ENCODE peak calls at places on chromosomes 6 and 20, in four cellular contexts. One of them, this sample, is unnamed.

GRCh38 chr20:46195264-46196038 is 77.3 kb downstream of the CD40 start:
- DNase-seq in HCT116: no peak
- DNase-seq in K562: no peak
- DNase-seq in H1: no peak
- DNase-seq in this sample: no peak

GRCh38 chr6:148501178-148501590 is 158.5 kb downstream of the SASH1 start:
- DNase-seq in HCT116: peak
- DNase-seq in K562: no peak
- DNase-seq in H1: no peak
- DNase-seq in this sample: peak

GRCh38 chr6:85458782-85459181 is 8.9 kb downstream of the NT5E start:
- DNase-seq in HCT116: no peak
- DNase-seq in K562: no peak
- DNase-seq in H1: no peak
- DNase-seq in this sample: no peak

GRCh38 chr6:166470029-166470862 is 87.5 kb upstream of the MPC1 start:
- DNase-seq in HCT116: no peak
- DNase-seq in K562: no peak
- DNase-seq in H1: no peak
- DNase-seq in this sample: no peak

GRCh38 chr6:23414204-23414501 is 711.9 kb upstream of the NRSN1 start:
- DNase-seq in HCT116: no peak
- DNase-seq in K562: no peak
- DNase-seq in H1: no peak
- DNase-seq in this sample: peak

GRCh38 chr20:11204926-11205768 is 531.3 kb upstream of the JAG1 start:
- DNase-seq in HCT116: peak
- DNase-seq in K562: no peak
- DNase-seq in H1: peak
- DNase-seq in this sample: peak

GRCh38 chr6:149860834-149861602 is 3.1 kb downstream of the LRP11 start:
- DNase-seq in HCT116: no peak
- DNase-seq in K562: no peak
- DNase-seq in H1: no peak
- DNase-seq in this sample: no peak

GRCh38 chr6:35370124-35370741 is 27.9 kb downstream of the PPARD start:
- DNase-seq in HCT116: peak
- DNase-seq in K562: no peak
- DNase-seq in H1: no peak
- DNase-seq in this sample: peak

GRCh38 chr6:106799008-106799952 is 169.9 kb downstream of the QRSL1 start:
- DNase-seq in HCT116: no peak
- DNase-seq in K562: no peak
- DNase-seq in H1: no peak
- DNase-seq in this sample: peak

GRCh38 chr6:14726816-14727493 is 518.9 kb upstream of the JARID2 start:
- DNase-seq in HCT116: no peak
- DNase-seq in K562: no peak
- DNase-seq in H1: no peak
- DNase-seq in this sample: peak

GRCh38 chr20:252801-253200 is 4.7 kb upstream of the DEFB132 start:
- DNase-seq in HCT116: no peak
- DNase-seq in K562: no peak
- DNase-seq in H1: no peak
- DNase-seq in this sample: no peak

GRCh38 chr6:136037246-136037884 is 185.9 kb downstream of the PDE7B start:
- DNase-seq in HCT116: no peak
- DNase-seq in K562: no peak
- DNase-seq in H1: no peak
- DNase-seq in this sample: peak

GRCh38 chr6:150695652-150696051 is 96.0 kb downstream of the PLEKHG1 start:
- DNase-seq in HCT116: no peak
- DNase-seq in K562: no peak
- DNase-seq in H1: no peak
- DNase-seq in this sample: no peak

GRCh38 chr6:7314414-7314813 is 1.4 kb upstream of the SSR1 start:
- DNase-seq in HCT116: no peak
- DNase-seq in K562: no peak
- DNase-seq in H1: no peak
- DNase-seq in this sample: no peak

GRCh38 chr6:3294921-3295871 is 36.4 kb downstream of the PSMG4 start:
- DNase-seq in HCT116: no peak
- DNase-seq in K562: no peak
- DNase-seq in H1: no peak
- DNase-seq in this sample: no peak

GRCh38 chr6:127716425-127716930 is 139.5 kb downstream of the C6orf58 start:
- DNase-seq in HCT116: no peak
- DNase-seq in K562: no peak
- DNase-seq in H1: no peak
- DNase-seq in this sample: no peak

GRCh38 chr6:113690255-113690956 is 166.7 kb upstream of the MARCKS start:
- DNase-seq in HCT116: no peak
- DNase-seq in K562: no peak
- DNase-seq in H1: no peak
- DNase-seq in this sample: peak

GRCh38 chr6:168103036-168103830 is 24.2 kb upstream of the FRMD1 start:
- DNase-seq in HCT116: no peak
- DNase-seq in K562: no peak
- DNase-seq in H1: no peak
- DNase-seq in this sample: no peak

GRCh38 chr6:31821301-31822037 is 6.1 kb upstream of the HSPA1B start:
- DNase-seq in HCT116: no peak
- DNase-seq in K562: peak
- DNase-seq in H1: no peak
- DNase-seq in this sample: peak

GRCh38 chr20:51490635-51491034 is 51.9 kb downstream of the NFATC2 start:
- DNase-seq in HCT116: no peak
- DNase-seq in K562: no peak
- DNase-seq in H1: no peak
- DNase-seq in this sample: no peak

GRCh38 chr20:57769756-57770155 is 59.9 kb upstream of the PMEPA1 start:
- DNase-seq in HCT116: no peak
- DNase-seq in K562: no peak
- DNase-seq in H1: no peak
- DNase-seq in this sample: no peak

GRCh38 chr6:169620171-169621125 is 81.4 kb downstream of the WDR27 start:
- DNase-seq in HCT116: no peak
- DNase-seq in K562: no peak
- DNase-seq in H1: no peak
- DNase-seq in this sample: peak

GRCh38 chr20:62044671-62045070 is 21.0 kb downstream of the TAF4 start:
- DNase-seq in HCT116: no peak
- DNase-seq in K562: no peak
- DNase-seq in H1: no peak
- DNase-seq in this sample: no peak

GRCh38 chr6:17705778-17706579 is 746 bp downstream of the NUP153 start:
- DNase-seq in HCT116: no peak
- DNase-seq in K562: no peak
- DNase-seq in H1: no peak
- DNase-seq in this sample: peak

GRCh38 chr6:45658958-45659357 is 281.2 kb upstream of the SUPT3H start:
- DNase-seq in HCT116: no peak
- DNase-seq in K562: no peak
- DNase-seq in H1: no peak
- DNase-seq in this sample: no peak

GRCh38 chr20:2455771-2456497 is 14.7 kb downstream of the SNRPB start:
- DNase-seq in HCT116: no peak
- DNase-seq in K562: no peak
- DNase-seq in H1: no peak
- DNase-seq in this sample: no peak

GRCh38 chr6:105484238-105485161 is 81.6 kb upstream of the PREP start:
- DNase-seq in HCT116: peak
- DNase-seq in K562: peak
- DNase-seq in H1: no peak
- DNase-seq in this sample: peak

GRCh38 chr6:10429638-10430427 is 15.0 kb upstream of the TFAP2A start:
- DNase-seq in HCT116: no peak
- DNase-seq in K562: peak
- DNase-seq in H1: no peak
- DNase-seq in this sample: peak

DNA sequence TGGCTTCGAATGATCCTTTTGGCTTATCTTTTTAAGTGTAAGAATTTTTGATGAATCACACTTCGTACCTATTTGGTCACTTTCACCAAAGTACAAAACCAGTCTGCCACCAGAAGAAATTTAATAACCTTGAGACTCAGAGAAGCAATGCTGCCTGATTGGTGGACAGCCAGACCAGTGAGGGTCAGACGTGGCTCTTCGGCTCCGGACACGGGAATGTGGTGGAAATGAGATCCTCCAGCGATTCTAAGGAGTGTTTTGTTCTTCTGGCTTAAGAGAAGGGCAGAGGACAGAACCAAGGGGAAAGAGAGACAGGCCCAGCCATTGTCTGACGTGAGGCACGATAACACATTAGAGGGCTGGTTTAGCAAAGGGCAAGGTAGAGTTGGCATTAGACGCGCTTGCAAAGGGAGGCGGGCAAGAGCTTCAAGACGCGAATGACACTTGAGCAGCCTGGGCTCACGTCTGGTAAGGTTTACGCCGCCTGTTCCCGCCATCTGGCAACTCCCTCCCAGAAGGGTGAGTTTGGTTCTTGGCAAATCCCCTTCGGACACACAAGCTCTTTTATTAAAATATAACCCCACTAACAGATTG is 49.9 kb upstream of the EZR start:
- DNase-seq in HCT116: peak
- DNase-seq in K562: peak
- DNase-seq in H1: no peak
- DNase-seq in this sample: no peak
- TF ChIP-seq POLR2A in HCT116: no peak
- TF ChIP-seq POLR2A in K562: peak
- TF ChIP-seq POLR2A in H1: peak
- TF ChIP-seq POLR2A in this sample: no peak

GRCh38 chr20:44703956-44704488 is 11.1 kb upstream of the CCN5 start:
- DNase-seq in HCT116: no peak
- DNase-seq in K562: no peak
- DNase-seq in H1: no peak
- DNase-seq in this sample: no peak
- H3K9ac ChIP-seq in HCT116: no peak
- H3K9ac ChIP-seq in K562: no peak
- H3K9ac ChIP-seq in H1: no peak
- H3K9ac ChIP-seq in this sample: no peak

GRCh38 chr20:21981607-21982344 is 276.3 kb downstream of the PAX1 start:
- DNase-seq in HCT116: no peak
- DNase-seq in K562: no peak
- DNase-seq in H1: no peak
- DNase-seq in this sample: no peak
- TF ChIP-seq POLR2A in HCT116: no peak
- TF ChIP-seq POLR2A in K562: no peak
- TF ChIP-seq POLR2A in H1: no peak
- TF ChIP-seq POLR2A in this sample: no peak

DNA sequence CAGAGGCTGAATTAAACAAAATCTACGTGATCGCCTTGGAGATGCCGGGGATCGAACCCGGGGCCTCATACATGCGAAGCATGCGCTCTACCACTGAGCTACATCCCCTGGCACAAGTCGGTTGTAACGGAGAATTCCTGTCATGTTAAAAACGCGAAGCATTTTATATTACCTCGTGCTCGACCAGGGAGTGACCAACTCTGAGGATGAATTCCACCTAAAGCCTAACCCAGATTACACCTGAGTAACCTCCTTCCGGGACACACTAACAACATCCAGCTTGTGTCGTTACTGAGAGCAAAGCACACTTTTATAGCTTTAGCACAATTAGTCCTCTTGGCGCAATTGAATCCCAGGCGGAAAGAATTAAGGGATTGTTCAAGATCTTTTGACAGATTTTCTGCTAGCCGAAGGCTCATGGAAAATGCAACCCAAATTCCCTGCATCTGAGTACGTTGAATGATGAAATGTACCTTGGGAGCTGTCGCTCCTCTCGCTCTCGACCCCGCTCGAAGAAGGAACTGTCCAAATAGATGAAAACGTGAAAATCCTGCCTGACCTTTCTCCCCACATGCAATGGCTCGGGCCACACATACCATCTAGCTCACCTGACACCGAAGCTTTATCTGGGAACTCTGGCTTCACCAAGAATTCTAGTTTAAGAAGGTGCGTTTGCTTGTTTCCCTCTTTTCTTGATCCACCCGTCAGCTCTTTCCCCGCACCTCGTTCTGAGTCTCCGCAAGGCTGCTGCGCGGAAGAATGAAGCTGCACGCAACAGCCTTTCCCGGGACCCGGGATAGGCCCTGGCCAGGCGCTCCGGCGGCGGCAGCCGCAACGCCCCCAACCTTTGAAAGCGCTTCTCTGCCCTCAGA is 148.4 kb downstream of the GPX5 start:
- DNase-seq in HCT116: peak
- DNase-seq in K562: no peak
- DNase-seq in H1: peak
- DNase-seq in this sample: peak
- H3K9ac ChIP-seq in HCT116: no peak
- H3K9ac ChIP-seq in K562: no peak
- H3K9ac ChIP-seq in H1: peak
- H3K9ac ChIP-seq in this sample: no peak

GRCh38 chr6:108589244-108589730 is 28.6 kb downstream of the FOXO3 start:
- DNase-seq in HCT116: peak
- DNase-seq in K562: peak
- DNase-seq in H1: peak
- DNase-seq in this sample: peak
- TF ChIP-seq POLR2A in HCT116: no peak
- TF ChIP-seq POLR2A in K562: no peak
- TF ChIP-seq POLR2A in H1: no peak
- TF ChIP-seq POLR2A in this sample: no peak

This sample was measured in IMR-90.